ENCODE peak calls at places on chromosomes 12 and 14, in nine cellular contexts. M is germinal center, T is neuronal stem cell, K is caudate nucleus, C is H7, N is H1, P is osteocyte, G is HT1080, L is Caki2. B is an unnamed sample.

GRCh38 chr12:104049278-104050257 is at the start of gene GLT8D2:
- DNase-seq in M (no peak), T (peak), K (no peak), C (peak), N (no peak), P (peak), G (peak), L (no peak), B (no peak)

GRCh38 chr12:45651029-45651428 is 78.5 kb upstream of the ARID2 start:
- DNase-seq in M (no peak), T (no peak), K (no peak), C (no peak), N (no peak), P (no peak), G (no peak), L (no peak), B (no peak)

GRCh38 chr12:32034045-32034444 is 72.6 kb upstream of the BICD1 start:
- DNase-seq in M (no peak), T (no peak), K (no peak), C (no peak), N (no peak), P (no peak), G (no peak), L (no peak), B (no peak)

GRCh38 chr14:76091036-76091435 is 60.7 kb upstream of the GPATCH2L start:
- DNase-seq in M (no peak), T (no peak), K (peak), C (peak), N (no peak), P (no peak), G (peak), L (no peak), B (no peak)

GRCh38 chr12:94730846-94731245 is 80.5 kb upstream of the TMCC3 start:
- DNase-seq in M (no peak), T (no peak), K (no peak), C (no peak), N (no peak), P (no peak), G (no peak), L (no peak), B (no peak)

GRCh38 chr12:124094188-124094587 is 121.2 kb downstream of the ZNF664 start:
- DNase-seq in M (no peak), T (no peak), K (no peak), C (no peak), N (no peak), P (no peak), G (no peak), L (no peak), B (no peak)

GRCh38 chr14:59134307-59134706 is 54.2 kb upstream of the DAAM1 start:
- DNase-seq in M (no peak), T (no peak), K (no peak), C (no peak), N (no peak), P (no peak), G (no peak), L (no peak), B (no peak)

GRCh38 chr14:103623883-103624482 is 5.0 kb upstream of the KLC1 start:
- DNase-seq in M (no peak), T (no peak), K (no peak), C (no peak), N (no peak), P (no peak), G (no peak), L (no peak), B (no peak)

GRCh38 chr14:102403028-102403427 is 40.3 kb downstream of the TECPR2 start:
- DNase-seq in M (no peak), T (no peak), K (no peak), C (no peak), N (no peak), P (no peak), G (no peak), L (peak), B (no peak)